ENCODE peak calls at places on chromosomes 13 and 19, in eight cellular contexts. One of them, this sample, is unnamed.

GRCh38 chr13:45162821-45163220 is 38.0 kb downstream of the KCTD4 start:
- DNase-seq in effector memory CD8-positive, alpha-beta T cell: no peak
- DNase-seq in cardiac fibroblast: peak; percentile 92
- DNase-seq in posterior vena cava: no peak
- DNase-seq in astrocyte of the spinal cord: peak; percentile 93
- DNase-seq in bronchial epithelial cell: peak; percentile 95
- DNase-seq in T-helper 1 cell: no peak
- DNase-seq in HT-29: peak; percentile 61
- DNase-seq in this sample: peak; percentile 85

GRCh38 chr13:39394811-39395685 is 207.9 kb downstream of the LHFPL6 start:
- DNase-seq in cardiac fibroblast: no peak
- DNase-seq in T-helper 1 cell: no peak
- DNase-seq in posterior vena cava: no peak
- DNase-seq in effector memory CD8-positive, alpha-beta T cell: no peak
- DNase-seq in HT-29: no peak
- DNase-seq in bronchial epithelial cell: no peak
- DNase-seq in astrocyte of the spinal cord: no peak
- DNase-seq in this sample: no peak

GRCh38 chr13:38542601-38543000 is 144.3 kb upstream of the FREM2 start:
- DNase-seq in cardiac fibroblast: no peak
- DNase-seq in effector memory CD8-positive, alpha-beta T cell: no peak
- DNase-seq in bronchial epithelial cell: peak; percentile 72
- DNase-seq in posterior vena cava: no peak
- DNase-seq in HT-29: no peak
- DNase-seq in T-helper 1 cell: no peak
- DNase-seq in astrocyte of the spinal cord: peak; percentile 8
- DNase-seq in this sample: no peak

GRCh38 chr19:2618611-2619010 is 83.9 kb downstream of the GNG7 start:
- DNase-seq in T-helper 1 cell: peak; percentile 55
- DNase-seq in astrocyte of the spinal cord: peak; percentile 41
- DNase-seq in posterior vena cava: peak; percentile 91
- DNase-seq in effector memory CD8-positive, alpha-beta T cell: peak; percentile 46
- DNase-seq in HT-29: peak; percentile 33
- DNase-seq in cardiac fibroblast: peak; percentile 71
- DNase-seq in bronchial epithelial cell: peak; percentile 71
- DNase-seq in this sample: no peak

GRCh38 chr19:52658595-52658994 is 20.4 kb upstream of the ZNF83 start:
- DNase-seq in posterior vena cava: no peak
- DNase-seq in effector memory CD8-positive, alpha-beta T cell: no peak
- DNase-seq in bronchial epithelial cell: no peak
- DNase-seq in T-helper 1 cell: no peak
- DNase-seq in cardiac fibroblast: no peak
- DNase-seq in astrocyte of the spinal cord: no peak
- DNase-seq in HT-29: no peak
- DNase-seq in this sample: no peak

GRCh38 chr13:41058229-41059070 is 2.9 kb upstream of the WBP4 start:
- DNase-seq in effector memory CD8-positive, alpha-beta T cell: no peak
- DNase-seq in T-helper 1 cell: no peak
- DNase-seq in posterior vena cava: no peak
- DNase-seq in astrocyte of the spinal cord: no peak
- DNase-seq in HT-29: no peak
- DNase-seq in bronchial epithelial cell: no peak
- DNase-seq in cardiac fibroblast: no peak
- DNase-seq in this sample: peak; percentile 29

GRCh38 chr13:98105929-98106336 is 37.0 kb upstream of the FARP1 start:
- DNase-seq in bronchial epithelial cell: no peak
- DNase-seq in HT-29: peak; percentile 39
- DNase-seq in astrocyte of the spinal cord: peak; percentile 16
- DNase-seq in effector memory CD8-positive, alpha-beta T cell: no peak
- DNase-seq in posterior vena cava: no peak
- DNase-seq in T-helper 1 cell: no peak
- DNase-seq in cardiac fibroblast: peak; percentile 70
- DNase-seq in this sample: peak; percentile 56

GRCh38 chr19:45542234-45542668 is 35.0 kb downstream of the VASP start:
- DNase-seq in HT-29: no peak
- DNase-seq in effector memory CD8-positive, alpha-beta T cell: no peak
- DNase-seq in bronchial epithelial cell: peak; percentile 47
- DNase-seq in T-helper 1 cell: no peak
- DNase-seq in cardiac fibroblast: no peak
- DNase-seq in posterior vena cava: no peak
- DNase-seq in astrocyte of the spinal cord: no peak
- DNase-seq in this sample: no peak

GRCh38 chr13:37313383-37313782 is 207.9 kb upstream of the CSNK1A1L start:
- DNase-seq in cardiac fibroblast: peak; percentile 94
- DNase-seq in T-helper 1 cell: no peak
- DNase-seq in bronchial epithelial cell: peak; percentile 98
- DNase-seq in effector memory CD8-positive, alpha-beta T cell: no peak
- DNase-seq in posterior vena cava: no peak
- DNase-seq in HT-29: no peak
- DNase-seq in astrocyte of the spinal cord: peak; percentile 91
- DNase-seq in this sample: peak; percentile 44

GRCh38 chr19:50779504-50780457 is 9.5 kb downstream of the GPR32 start:
- DNase-seq in astrocyte of the spinal cord: no peak
- DNase-seq in cardiac fibroblast: no peak
- DNase-seq in T-helper 1 cell: no peak
- DNase-seq in posterior vena cava: no peak
- DNase-seq in effector memory CD8-positive, alpha-beta T cell: no peak
- DNase-seq in HT-29: no peak
- DNase-seq in bronchial epithelial cell: no peak
- DNase-seq in this sample: no peak

GRCh38 chr13:113527272-113527958 is 36.9 kb upstream of the DCUN1D2 start:
- DNase-seq in HT-29: no peak
- DNase-seq in astrocyte of the spinal cord: no peak
- DNase-seq in cardiac fibroblast: no peak
- DNase-seq in bronchial epithelial cell: no peak
- DNase-seq in T-helper 1 cell: no peak
- DNase-seq in posterior vena cava: peak; percentile 61
- DNase-seq in effector memory CD8-positive, alpha-beta T cell: no peak
- DNase-seq in this sample: no peak

GRCh38 chr13:94362411-94362909 is 117.0 kb downstream of the DCT start:
- DNase-seq in effector memory CD8-positive, alpha-beta T cell: peak; percentile 64
- DNase-seq in posterior vena cava: no peak
- DNase-seq in astrocyte of the spinal cord: peak; percentile 90
- DNase-seq in cardiac fibroblast: peak; percentile 94
- DNase-seq in T-helper 1 cell: peak; percentile 15
- DNase-seq in bronchial epithelial cell: peak; percentile 78
- DNase-seq in HT-29: peak; percentile 93
- DNase-seq in this sample: peak; percentile 96

GRCh38 chr19:1113278-1113985 is 9.6 kb downstream of the GPX4 start:
- DNase-seq in HT-29: peak; percentile 92
- DNase-seq in cardiac fibroblast: peak; percentile 93
- DNase-seq in posterior vena cava: peak; percentile 98
- DNase-seq in T-helper 1 cell: peak; percentile 79
- DNase-seq in effector memory CD8-positive, alpha-beta T cell: peak; percentile 79
- DNase-seq in bronchial epithelial cell: peak; percentile 73
- DNase-seq in astrocyte of the spinal cord: peak; percentile 94
- DNase-seq in this sample: peak; percentile 98

GRCh38 chr19:33679696-33680095 is 57.9 kb downstream of the CHST8 start:
- DNase-seq in T-helper 1 cell: no peak
- DNase-seq in HT-29: no peak
- DNase-seq in astrocyte of the spinal cord: no peak
- DNase-seq in effector memory CD8-positive, alpha-beta T cell: no peak
- DNase-seq in posterior vena cava: peak; percentile 36
- DNase-seq in bronchial epithelial cell: no peak
- DNase-seq in cardiac fibroblast: no peak
- DNase-seq in this sample: no peak

GRCh38 chr13:34179481-34179880 is 361.5 kb downstream of the RFC3 start:
- DNase-seq in HT-29: no peak
- DNase-seq in T-helper 1 cell: no peak
- DNase-seq in posterior vena cava: no peak
- DNase-seq in astrocyte of the spinal cord: peak; percentile 26
- DNase-seq in cardiac fibroblast: peak; percentile 3
- DNase-seq in effector memory CD8-positive, alpha-beta T cell: no peak
- DNase-seq in bronchial epithelial cell: no peak
- DNase-seq in this sample: peak; percentile 51

GRCh38 chr13:30696278-30697176 is 38.8 kb upstream of the ALOX5AP start:
- DNase-seq in posterior vena cava: no peak
- DNase-seq in bronchial epithelial cell: no peak
- DNase-seq in HT-29: no peak
- DNase-seq in T-helper 1 cell: no peak
- DNase-seq in astrocyte of the spinal cord: peak; percentile 67
- DNase-seq in cardiac fibroblast: no peak
- DNase-seq in effector memory CD8-positive, alpha-beta T cell: no peak
- DNase-seq in this sample: peak; percentile 54

GRCh38 chr19:41575998-41576397 is at the start of gene CEACAM21:
- DNase-seq in cardiac fibroblast: no peak
- DNase-seq in HT-29: no peak
- DNase-seq in bronchial epithelial cell: no peak
- DNase-seq in astrocyte of the spinal cord: no peak
- DNase-seq in posterior vena cava: no peak
- DNase-seq in T-helper 1 cell: no peak
- DNase-seq in effector memory CD8-positive, alpha-beta T cell: no peak
- DNase-seq in this sample: no peak

GRCh38 chr13:106846571-106846970 is 278.6 kb upstream of the ARGLU1 start:
- DNase-seq in bronchial epithelial cell: no peak
- DNase-seq in cardiac fibroblast: no peak
- DNase-seq in HT-29: no peak
- DNase-seq in astrocyte of the spinal cord: no peak
- DNase-seq in T-helper 1 cell: no peak
- DNase-seq in effector memory CD8-positive, alpha-beta T cell: no peak
- DNase-seq in posterior vena cava: no peak
- DNase-seq in this sample: no peak

GRCh38 chr13:32624441-32624840 is 38.2 kb downstream of the PDS5B start:
- DNase-seq in cardiac fibroblast: peak; percentile 31
- DNase-seq in HT-29: no peak
- DNase-seq in effector memory CD8-positive, alpha-beta T cell: no peak
- DNase-seq in bronchial epithelial cell: no peak
- DNase-seq in T-helper 1 cell: no peak
- DNase-seq in astrocyte of the spinal cord: no peak
- DNase-seq in posterior vena cava: no peak
- DNase-seq in this sample: peak; percentile 24